ENCODE peak calls at places on chromosomes 5 and 9, in nine cellular contexts. G is activated CD4-positive, CD25-positive, alpha-beta regulatory T cell treated with anti-CD3 and anti-CD28 coated beads, Interleukin-2, amount 50 U/mL, for 72 hours; S is kidney glomerular epithelial cell; J is Right ventricle myocardium inferior; U is mesendoderm; N is CD8-positive, alpha-beta T cell; W is H9; P is SHP77; X is B cell. C is an unnamed sample.

GRCh38 chr9:38227061-38227540 is 158.1 kb upstream of the SHB start:
- DNase-seq in W (peak), J (no peak), X (no peak), N (peak), G (peak), U (peak), P (peak), S (peak), C (peak)

GRCh38 chr9:114012126-114012525 is 66.0 kb downstream of the AMBP start:
- DNase-seq in W (no peak), S (no peak), X (no peak), U (no peak), J (no peak), N (no peak), G (no peak), P (no peak), C (no peak)

GRCh38 chr5:172640822-172641358 is at the start of gene NEURL1B:
- DNase-seq in U (peak), G (peak), N (no peak), W (peak), J (peak), X (peak), P (peak), S (peak), C (peak)

GRCh38 chr5:161306354-161306990 is 240.1 kb downstream of the GABRB2 start:
- DNase-seq in S (no peak), U (no peak), W (no peak), X (no peak), P (no peak), N (no peak), G (no peak), J (no peak), C (no peak)

GRCh38 chr5:13993926-13994325 is 49.4 kb upstream of the DNAH5 start:
- DNase-seq in X (no peak), N (no peak), W (no peak), P (no peak), U (peak), S (no peak), J (no peak), G (no peak), C (no peak)

GRCh38 chr9:120603601-120604000 is 23.6 kb upstream of the CDK5RAP2 start:
- DNase-seq in U (no peak), S (no peak), J (no peak), X (no peak), G (no peak), N (no peak), P (no peak), W (no peak), C (no peak)

GRCh38 chr5:78771260-78772240 is 123.0 kb upstream of the LHFPL2 start:
- DNase-seq in S (no peak), W (no peak), X (no peak), N (no peak), G (no peak), J (no peak), P (no peak), U (peak), C (no peak)

GRCh38 chr5:169126376-169127043 is 174.4 kb downstream of the SLIT3 start:
- DNase-seq in G (no peak), S (peak), J (no peak), N (no peak), P (no peak), W (no peak), X (no peak), U (no peak), C (no peak)

GRCh38 chr5:143248822-143249579 is 154.5 kb downstream of the NR3C1 start:
- DNase-seq in U (no peak), J (no peak), S (peak), G (no peak), N (no peak), W (no peak), X (no peak), P (no peak), C (no peak)

GRCh38 chr9:109355564-109356297 is 34.9 kb upstream of the EPB41L4B start:
- DNase-seq in P (peak), G (no peak), S (no peak), U (no peak), J (no peak), N (no peak), W (peak), X (no peak), C (no peak)

GRCh38 chr9:72390896-72391295 is 25.9 kb upstream of the ZFAND5 start:
- DNase-seq in G (no peak), U (no peak), W (no peak), N (no peak), P (no peak), S (no peak), J (no peak), X (no peak), C (no peak)

GRCh38 chr5:6110441-6111005 is 267.8 kb downstream of the MED10 start:
- DNase-seq in P (no peak), N (no peak), U (no peak), W (no peak), X (no peak), G (no peak), S (no peak), J (no peak), C (no peak)

GRCh38 chr9:91211919-91212318 is 149.8 kb downstream of the AUH start:
- DNase-seq in J (no peak), P (no peak), W (no peak), U (no peak), G (no peak), S (peak), X (no peak), N (peak), C (no peak)

GRCh38 chr5:118592678-118593328 is 395.5 kb downstream of the DTWD2 start:
- DNase-seq in P (no peak), S (no peak), X (no peak), U (peak), N (no peak), J (no peak), W (no peak), G (no peak), C (no peak)

GRCh38 chr5:128532776-128533175 is 5.3 kb downstream of the FBN2 start:
- DNase-seq in P (no peak), G (no peak), U (no peak), X (no peak), W (no peak), J (no peak), N (no peak), S (no peak), C (no peak)

GRCh38 chr5:168047669-168048111 is 243.8 kb upstream of the WWC1 start:
- DNase-seq in P (no peak), N (no peak), X (no peak), J (peak), U (peak), G (no peak), S (no peak), W (peak), C (no peak)

GRCh38 chr5:139446956-139447779 is 7.8 kb upstream of the DNAJC18 start:
- DNase-seq in W (no peak), J (no peak), P (no peak), G (no peak), U (no peak), X (no peak), S (peak), N (no peak), C (no peak)

GRCh38 chr9:79165006-79165405 is 406.8 kb upstream of the TLE4 start:
- DNase-seq in N (no peak), S (no peak), J (no peak), X (no peak), P (no peak), W (no peak), U (no peak), G (no peak), C (no peak)

GRCh38 chr9:92947268-92948031 is at the start of gene FGD3:
- DNase-seq in U (no peak), N (peak), G (peak), J (peak), X (peak), W (peak), P (peak), S (no peak), C (peak)

GRCh38 chr9:115157245-115157674 is 39.3 kb upstream of the TNC start:
- DNase-seq in G (no peak), J (no peak), N (no peak), P (no peak), U (peak), W (no peak), X (no peak), S (peak), C (no peak)

GRCh38 chr5:75601996-75602395 is 9.3 kb upstream of the ANKDD1B start:
- DNase-seq in N (no peak), W (no peak), J (no peak), X (no peak), G (no peak), P (no peak), U (peak), S (no peak), C (no peak)

GRCh38 chr9:33817327-33818166 is 587 bp downstream of the UBE2R2 start:
- DNase-seq in W (peak), N (peak), J (peak), X (peak), G (peak), P (peak), U (peak), S (peak), C (peak)

GRCh38 chr9:137305060-137305787 is 3.2 kb upstream of the NRARP start:
- DNase-seq in S (no peak), G (peak), X (peak), J (no peak), W (peak), U (peak), N (peak), P (peak), C (peak)

GRCh38 chr5:75053286-75054109 is 1.1 kb upstream of the GCNT4 start:
- DNase-seq in G (no peak), S (peak), N (peak), W (peak), P (no peak), U (peak), J (peak), X (peak), C (peak)

GRCh38 chr5:14706615-14707021 is 42.1 kb downstream of the OTULIN start:
- DNase-seq in J (no peak), X (no peak), S (peak), W (no peak), G (peak), P (no peak), N (peak), U (no peak), C (no peak)

GRCh38 chr5:151164687-151165392 is 7.3 kb upstream of the ANXA6 start:
- DNase-seq in U (peak), P (peak), G (peak), N (peak), J (no peak), W (peak), X (peak), S (peak), C (peak)

GRCh38 chr5:73295447-73295846 is 122.5 kb downstream of the TMEM174 start:
- DNase-seq in N (no peak), U (peak), X (no peak), G (no peak), S (no peak), J (no peak), W (no peak), P (no peak), C (no peak)

GRCh38 chr9:38127271-38127839 is 58.3 kb upstream of the SHB start:
- DNase-seq in S (no peak), G (no peak), U (no peak), X (no peak), P (no peak), J (no peak), N (no peak), W (no peak), C (no peak)

GRCh38 chr9:95515272-95516113 is 1.3 kb downstream of the PTCH1 start:
- DNase-seq in X (no peak), P (no peak), W (peak), J (no peak), G (no peak), N (peak), U (peak), S (no peak), C (peak)

GRCh38 chr5:72110401-72111013 is 3.2 kb downstream of the MAP1B start:
- DNase-seq in J (no peak), S (no peak), P (no peak), U (peak), W (no peak), N (no peak), X (no peak), G (no peak), C (peak)

GRCh38 chr5:9339206-9339818 is 206.6 kb downstream of the SEMA5A start:
- DNase-seq in N (no peak), P (peak), J (no peak), G (no peak), W (peak), S (no peak), U (peak), X (no peak), C (no peak)

GRCh38 chr5:63125862-63126261 is 547.2 kb downstream of the LRRC70 start:
- DNase-seq in U (peak), J (no peak), G (no peak), N (no peak), X (no peak), P (no peak), S (peak), W (no peak), C (peak)

GRCh38 chr5:134851307-134851923 is 5.6 kb downstream of the C5orf24 start:
- DNase-seq in U (peak), G (no peak), J (no peak), W (no peak), P (no peak), N (no peak), S (no peak), X (no peak), C (no peak)

GRCh38 chr5:3197699-3198098 is 397.9 kb upstream of the IRX1 start:
- DNase-seq in S (no peak), X (no peak), G (no peak), P (no peak), U (peak), N (no peak), J (no peak), W (peak), C (peak)

GRCh38 chr5:19555436-19555835 is 432.6 kb downstream of the CDH18 start:
- DNase-seq in U (peak), S (no peak), J (no peak), X (no peak), P (no peak), G (no peak), N (no peak), W (no peak), C (no peak)

GRCh38 chr5:83096660-83097334 is 19.4 kb downstream of the XRCC4 start:
- DNase-seq in G (no peak), J (no peak), S (peak), U (no peak), X (no peak), P (no peak), W (no peak), N (no peak), C (no peak)

GRCh38 chr9:84778537-84778936 is 109.0 kb downstream of the NTRK2 start:
- DNase-seq in J (no peak), X (no peak), N (no peak), W (no peak), P (no peak), G (no peak), U (no peak), S (no peak), C (peak)

GRCh38 chr5:322942-323879 is 1.7 kb downstream of the AHRR start:
- DNase-seq in U (peak), N (no peak), P (no peak), S (no peak), G (no peak), X (no peak), J (no peak), W (no peak), C (no peak)

GRCh38 chr5:14316471-14316870 is 173.3 kb downstream of the TRIO start:
- DNase-seq in U (no peak), G (no peak), W (no peak), P (no peak), N (no peak), S (no peak), X (no peak), J (no peak), C (no peak)

C was measured in retina.